ENCODE peak calls at places on chromosomes 12 and 14, in seven cellular contexts. O is breast epithelium, H is OCI-LY7, R is HFFc6, N is HL-60, I is PC-3, W is tibial nerve. K is an unnamed sample.

GRCh38 chr12:89040146-89040964 is 311.9 kb downstream of the DUSP6 start:
- DNase-seq in O (no peak), H (peak), R (peak), N (peak), I (peak), W (no peak), K (no peak)

GRCh38 chr12:91009319-91009950 is 4.7 kb upstream of the EPYC start:
- DNase-seq in O (no peak), H (no peak), R (no peak), N (no peak), I (peak), W (no peak), K (no peak)

GRCh38 chr14:54346257-54346656 is 50.5 kb upstream of the CDKN3 start:
- DNase-seq in O (no peak), H (no peak), R (no peak), N (no peak), I (no peak), W (no peak), K (no peak)

GRCh38 chr12:65163755-65164154 is 5.6 kb upstream of the LEMD3 start:
- DNase-seq in O (no peak), H (no peak), R (no peak), N (no peak), I (no peak), W (no peak), K (no peak)

GRCh38 chr12:9786726-9787339 is 26.1 kb upstream of the CD69 start:
- DNase-seq in O (no peak), H (no peak), R (no peak), N (no peak), I (no peak), W (no peak), K (no peak)

GRCh38 chr14:92922883-92923743 is at the start of gene CHGA:
- DNase-seq in O (peak), H (peak), R (no peak), N (peak), I (no peak), W (peak), K (no peak)

GRCh38 chr12:48764521-48764920 is 24.4 kb downstream of the ADCY6 start:
- DNase-seq in O (no peak), H (no peak), R (no peak), N (no peak), I (peak), W (no peak), K (no peak)

GRCh38 chr14:96901227-96901626 is 104.0 kb downstream of the VRK1 start:
- DNase-seq in O (no peak), H (peak), R (no peak), N (no peak), I (no peak), W (no peak), K (no peak)

GRCh38 chr14:73738518-73739173 is 24.5 kb upstream of the PNMA1 start:
- DNase-seq in O (no peak), H (no peak), R (no peak), N (no peak), I (no peak), W (no peak), K (no peak)

GRCh38 chr12:50257226-50258166 is 25.8 kb downstream of the LIMA1 start:
- DNase-seq in O (no peak), H (peak), R (peak), N (no peak), I (peak), W (peak), K (no peak)

GRCh38 chr14:104639481-104639880 is 34.9 kb upstream of the TMEM179 start:
- DNase-seq in O (no peak), H (no peak), R (no peak), N (no peak), I (no peak), W (no peak), K (no peak)

GRCh38 chr12:107650977-107651376 is 34.6 kb upstream of the PWP1 start:
- DNase-seq in O (no peak), H (no peak), R (no peak), N (no peak), I (no peak), W (no peak), K (no peak)

GRCh38 chr12:98073610-98074009 is 441.8 kb upstream of the TMPO start:
- DNase-seq in O (no peak), H (no peak), R (no peak), N (no peak), I (no peak), W (no peak), K (no peak)

GRCh38 chr14:72736791-72737559 is 156.9 kb downstream of the DPF3 start:
- DNase-seq in O (no peak), H (no peak), R (no peak), N (no peak), I (no peak), W (no peak), K (no peak)

GRCh38 chr12:39227218-39227617 is 215.7 kb downstream of the KIF21A start:
- DNase-seq in O (no peak), H (no peak), R (no peak), N (no peak), I (no peak), W (no peak), K (no peak)

DNA sequence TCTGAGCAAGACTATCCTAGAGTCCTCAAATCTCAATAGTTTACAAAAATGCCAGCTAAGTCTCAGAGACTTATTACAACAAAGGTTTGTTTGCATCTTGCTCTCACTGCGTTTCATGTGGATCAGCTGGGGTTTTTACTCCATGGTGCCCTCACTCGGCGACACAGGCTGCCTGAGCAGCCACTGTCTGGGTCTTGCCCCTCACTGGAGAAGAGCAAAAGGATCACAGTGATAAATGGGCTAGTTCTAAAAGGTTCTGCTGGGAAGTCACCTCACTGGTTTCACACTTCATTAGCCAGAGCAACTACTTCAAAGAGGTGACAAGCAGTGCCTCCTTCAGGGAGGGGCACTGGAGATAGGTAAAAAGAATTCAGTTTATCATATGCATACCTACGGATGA is 392.0 kb downstream of the RPL10L start:
- DNase-seq in O (no peak), H (no peak), R (no peak), N (no peak), I (peak), W (no peak), K (no peak)
- TF ChIP-seq CTCF in O (no peak), H (peak), R (no peak), N (no peak), I (peak), W (no peak), K (no peak)

DNA sequence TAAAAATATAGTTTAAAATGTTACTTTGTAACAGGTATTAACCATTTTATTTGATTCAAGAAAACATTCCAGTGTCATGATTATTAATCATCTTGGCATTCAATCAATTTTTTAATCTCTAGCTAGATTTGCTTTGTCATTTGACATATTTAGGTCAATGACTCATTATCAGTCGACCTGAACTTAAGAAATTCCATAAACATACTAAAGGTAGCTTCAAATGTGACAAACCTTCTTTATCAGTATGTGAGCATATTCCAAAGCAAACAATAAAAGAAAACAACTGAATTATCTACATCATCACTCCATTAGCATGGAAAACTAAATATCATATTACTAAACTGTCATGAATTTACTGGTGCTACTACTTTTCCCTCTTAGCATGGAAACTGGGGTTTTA is 50.8 kb upstream of the CDKL1 start:
- DNase-seq in O (no peak), H (no peak), R (peak), N (no peak), I (peak), W (no peak), K (no peak)
- TF ChIP-seq CTCF in O (no peak), H (no peak), R (no peak), N (no peak), I (no peak), W (no peak), K (no peak)

GRCh38 chr14:99125616-99126431 is 146.2 kb downstream of the BCL11B start:
- DNase-seq in O (no peak), H (no peak), R (no peak), N (no peak), I (no peak), W (peak), K (no peak)

GRCh38 chr14:99122521-99123125 is 149.4 kb downstream of the BCL11B start:
- DNase-seq in O (no peak), H (no peak), R (no peak), N (no peak), I (peak), W (peak), K (no peak)

GRCh38 chr14:99124482-99125104 is 147.4 kb downstream of the BCL11B start:
- DNase-seq in O (no peak), H (no peak), R (no peak), N (no peak), I (no peak), W (peak), K (no peak)

GRCh38 chr14:99123208-99123870 is 148.7 kb downstream of the BCL11B start:
- DNase-seq in O (no peak), H (no peak), R (no peak), N (no peak), I (no peak), W (peak), K (no peak)

DNA sequence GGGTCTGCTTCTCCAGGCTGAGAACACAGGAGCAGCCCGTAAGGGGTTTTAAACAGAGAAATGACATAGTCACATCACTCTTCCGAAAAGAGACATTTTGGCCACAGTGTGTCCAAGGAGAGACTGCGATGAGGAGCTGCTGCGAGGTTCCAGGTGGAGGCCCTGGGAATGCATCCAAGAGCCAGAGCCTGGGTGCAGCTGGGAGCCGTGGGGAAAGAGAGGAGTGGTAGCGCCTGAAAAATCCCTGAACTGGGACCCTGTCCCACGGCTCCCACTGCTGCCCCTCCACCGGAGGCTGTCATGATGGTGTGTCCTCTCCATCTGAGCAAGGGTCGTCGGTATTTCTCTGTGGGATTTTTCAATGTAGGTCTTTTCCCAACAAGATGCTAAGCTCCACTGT is 146.9 kb downstream of the BCL11B start:
- DNase-seq in O (no peak), H (no peak), R (no peak), N (no peak), I (no peak), W (peak), K (no peak)
- TF ChIP-seq CTCF in O (no peak), H (no peak), R (no peak), N (no peak), I (no peak), W (no peak), K (no peak)

DNA sequence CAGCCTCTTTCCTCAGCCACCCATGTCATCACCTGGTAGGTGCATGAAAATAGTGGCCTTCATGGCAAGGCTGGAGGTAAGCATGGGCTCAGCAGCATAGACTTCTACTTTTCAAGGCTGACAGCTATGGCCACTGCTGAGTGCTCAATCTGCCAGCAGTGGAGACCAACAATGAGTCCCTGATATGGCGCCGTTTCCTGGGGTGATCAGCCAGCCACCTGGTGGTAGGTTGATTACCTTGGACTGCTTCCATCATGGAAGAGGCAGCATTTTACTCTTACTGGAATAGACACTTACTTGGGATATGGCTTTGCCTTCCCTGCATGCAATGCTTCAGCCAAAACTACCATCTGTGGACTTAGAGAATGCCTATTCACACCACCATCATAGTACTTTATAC is 39.5 kb upstream of the USP44 start:
- DNase-seq in O (no peak), H (no peak), R (no peak), N (no peak), I (no peak), W (no peak), K (no peak)
- TF ChIP-seq CTCF in O (no peak), H (no peak), R (peak), N (no peak), I (no peak), W (no peak), K (no peak)

DNA sequence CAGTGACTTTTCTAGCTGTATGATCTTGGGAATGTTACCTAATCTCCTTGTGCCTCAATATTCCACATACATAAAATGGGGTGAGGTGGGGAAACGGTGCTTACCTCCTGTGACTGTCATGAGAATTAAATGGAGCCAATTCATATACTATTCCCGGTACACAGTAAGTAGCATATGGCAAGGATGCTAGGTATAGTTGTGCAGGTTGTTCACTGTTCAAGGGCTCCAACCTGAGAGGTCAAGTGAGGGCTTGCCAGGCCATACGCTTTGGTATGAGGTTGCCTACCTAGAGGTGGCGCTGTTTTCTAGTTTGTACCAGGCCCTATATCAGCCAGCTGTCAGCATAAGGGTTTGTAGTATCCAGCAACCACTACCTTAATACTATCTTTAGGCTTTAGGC is 3.6 kb upstream of the BATF start:
- DNase-seq in O (no peak), H (peak), R (no peak), N (peak), I (peak), W (no peak), K (no peak)
- TF ChIP-seq CTCF in O (no peak), H (peak), R (peak), N (no peak), I (peak), W (no peak), K (no peak)

GRCh38 chr14:81565441-81566290 is 32.0 kb upstream of the SEL1L start:
- DNase-seq in O (no peak), H (peak), R (peak), N (peak), I (peak), W (peak), K (no peak)
- TF ChIP-seq CTCF in O (no peak), H (peak), R (peak), N (peak), I (peak), W (peak), K (no peak)

GRCh38 chr12:54381136-54381535 is 3.4 kb downstream of the ZNF385A start:
- DNase-seq in O (no peak), H (no peak), R (no peak), N (no peak), I (no peak), W (no peak), K (no peak)
- TF ChIP-seq CTCF in O (no peak), H (no peak), R (no peak), N (no peak), I (no peak), W (no peak), K (no peak)

DNA sequence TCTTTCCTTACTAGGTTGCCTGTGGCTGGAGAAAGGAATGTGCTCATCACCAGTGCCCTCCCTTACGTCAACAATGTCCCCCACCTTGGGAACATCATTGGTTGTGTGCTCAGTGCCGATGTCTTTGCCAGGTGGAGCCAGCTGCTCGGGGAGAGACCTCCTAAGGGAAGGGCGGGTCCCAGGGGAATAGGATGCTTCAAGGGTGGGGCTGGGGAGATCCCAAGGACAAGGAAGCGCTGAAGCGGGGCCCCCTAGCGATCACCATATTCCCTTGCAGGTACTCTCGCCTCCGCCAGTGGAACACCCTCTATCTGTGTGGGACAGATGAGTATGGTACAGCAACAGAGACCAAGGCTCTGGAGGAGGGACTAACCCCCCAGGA is 10.3 kb downstream of the MARS1 start:
- DNase-seq in O (no peak), H (no peak), R (no peak), N (no peak), I (no peak), W (no peak), K (no peak)
- TF ChIP-seq CTCF in O (no peak), H (no peak), R (no peak), N (no peak), I (no peak), W (no peak), K (no peak)

GRCh38 chr14:70753518-70753953 is 55.8 kb downstream of the MAP3K9 start:
- DNase-seq in O (no peak), H (no peak), R (no peak), N (no peak), I (peak), W (no peak), K (no peak)

GRCh38 chr14:70759398-70759797 is 49.9 kb downstream of the MAP3K9 start:
- DNase-seq in O (no peak), H (no peak), R (no peak), N (no peak), I (no peak), W (no peak), K (no peak)

GRCh38 chr14:70755655-70756054 is 53.7 kb downstream of the MAP3K9 start:
- DNase-seq in O (no peak), H (no peak), R (no peak), N (no peak), I (peak), W (no peak), K (no peak)

DNA sequence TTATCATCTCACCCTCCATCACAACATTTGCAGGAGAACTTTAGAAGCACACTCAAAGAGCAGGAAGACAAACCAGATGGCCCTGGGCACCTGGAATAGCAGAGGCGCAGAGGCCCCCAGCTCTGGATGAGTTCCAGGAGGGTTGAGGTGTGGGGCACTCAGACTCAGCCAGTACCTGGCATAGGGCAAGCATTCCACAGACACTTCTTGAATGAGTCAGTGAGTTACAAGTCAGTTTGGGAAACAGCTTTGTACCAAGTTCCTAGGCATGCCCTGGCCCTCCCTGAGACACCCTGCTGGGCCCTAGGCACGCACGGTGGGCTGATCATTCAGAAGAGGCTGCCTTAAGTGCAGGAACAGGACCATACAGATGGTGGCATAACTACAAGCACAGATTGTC is 54.3 kb downstream of the MAP3K9 start:
- DNase-seq in O (no peak), H (no peak), R (no peak), N (no peak), I (peak), W (no peak), K (no peak)
- TF ChIP-seq CTCF in O (no peak), H (no peak), R (no peak), N (no peak), I (no peak), W (no peak), K (no peak)

DNA sequence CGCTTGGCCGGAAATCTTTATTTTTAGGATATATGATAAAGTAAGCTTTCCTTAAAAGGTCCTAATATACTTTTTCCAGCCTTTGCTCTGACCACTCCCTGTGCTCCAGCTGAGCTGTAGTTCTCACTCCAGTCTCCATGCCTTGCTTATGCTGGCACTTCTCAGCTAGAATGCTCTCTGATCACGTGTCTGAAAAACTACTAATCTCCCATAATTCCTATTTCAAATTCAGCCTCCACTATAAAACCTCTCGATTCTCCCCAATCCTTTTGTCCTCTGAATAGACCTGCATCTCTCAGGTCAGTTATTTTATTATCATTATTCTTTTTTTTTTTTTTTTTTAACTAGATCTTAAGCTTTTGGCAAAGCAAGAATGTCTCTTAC is 3.7 kb downstream of the BIN2 start:
- DNase-seq in O (no peak), H (no peak), R (no peak), N (no peak), I (no peak), W (no peak), K (no peak)
- TF ChIP-seq CTCF in O (no peak), H (no peak), R (no peak), N (no peak), I (no peak), W (no peak), K (no peak)